ENCODE peak calls at places on chromosomes 5 and 9, in ten cellular contexts. One of them, this sample, is unnamed.

GRCh38 chr5:97986069-97986468 is 787.4 kb upstream of the RGMB start:
- DNase-seq in glutamatergic neuron: no peak
- DNase-seq in MM.1S: no peak
- DNase-seq in astrocyte of the spinal cord: peak
- DNase-seq in right atrium auricular region: no peak
- DNase-seq in H9: peak
- DNase-seq in fibroblast of lung: peak
- DNase-seq in RWPE2: no peak
- DNase-seq in bronchial epithelial cell: peak
- DNase-seq in GM06990: no peak
- DNase-seq in this sample: no peak

GRCh38 chr9:28491121-28491520 is 917.8 kb upstream of the C9orf72 start:
- DNase-seq in glutamatergic neuron: no peak
- DNase-seq in MM.1S: no peak
- DNase-seq in astrocyte of the spinal cord: no peak
- DNase-seq in right atrium auricular region: no peak
- DNase-seq in H9: no peak
- DNase-seq in fibroblast of lung: no peak
- DNase-seq in RWPE2: no peak
- DNase-seq in bronchial epithelial cell: no peak
- DNase-seq in GM06990: no peak
- DNase-seq in this sample: no peak

GRCh38 chr9:95666785-95667155 is 150.0 kb upstream of the PTCH1 start:
- DNase-seq in glutamatergic neuron: no peak
- DNase-seq in MM.1S: no peak
- DNase-seq in astrocyte of the spinal cord: no peak
- DNase-seq in right atrium auricular region: no peak
- DNase-seq in H9: no peak
- DNase-seq in fibroblast of lung: no peak
- DNase-seq in RWPE2: no peak
- DNase-seq in bronchial epithelial cell: no peak
- DNase-seq in GM06990: no peak
- DNase-seq in this sample: no peak

GRCh38 chr9:90344013-90344412 is 298.6 kb downstream of the DIRAS2 start:
- DNase-seq in glutamatergic neuron: no peak
- DNase-seq in MM.1S: no peak
- DNase-seq in astrocyte of the spinal cord: peak
- DNase-seq in right atrium auricular region: no peak
- DNase-seq in H9: no peak
- DNase-seq in fibroblast of lung: no peak
- DNase-seq in RWPE2: no peak
- DNase-seq in bronchial epithelial cell: peak
- DNase-seq in GM06990: no peak
- DNase-seq in this sample: no peak

GRCh38 chr5:56669534-56670483 is 145.5 kb upstream of the MAP3K1 start:
- DNase-seq in glutamatergic neuron: no peak
- DNase-seq in MM.1S: peak
- DNase-seq in astrocyte of the spinal cord: no peak
- DNase-seq in right atrium auricular region: peak
- DNase-seq in H9: peak
- DNase-seq in fibroblast of lung: peak
- DNase-seq in RWPE2: no peak
- DNase-seq in bronchial epithelial cell: peak
- DNase-seq in GM06990: peak
- DNase-seq in this sample: no peak

GRCh38 chr9:117725426-117725887 is 21.3 kb downstream of the TLR4 start:
- DNase-seq in glutamatergic neuron: no peak
- DNase-seq in MM.1S: no peak
- DNase-seq in astrocyte of the spinal cord: no peak
- DNase-seq in right atrium auricular region: no peak
- DNase-seq in H9: no peak
- DNase-seq in fibroblast of lung: no peak
- DNase-seq in RWPE2: no peak
- DNase-seq in bronchial epithelial cell: no peak
- DNase-seq in GM06990: no peak
- DNase-seq in this sample: no peak

GRCh38 chr5:73446631-73447233 is 1.8 kb downstream of the FOXD1 start:
- DNase-seq in glutamatergic neuron: peak
- DNase-seq in MM.1S: peak
- DNase-seq in astrocyte of the spinal cord: peak
- DNase-seq in right atrium auricular region: no peak
- DNase-seq in H9: no peak
- DNase-seq in fibroblast of lung: peak
- DNase-seq in RWPE2: no peak
- DNase-seq in bronchial epithelial cell: no peak
- DNase-seq in GM06990: no peak
- DNase-seq in this sample: no peak

GRCh38 chr5:171990713-171991015 is 15.8 kb downstream of the FBXW11 start:
- DNase-seq in glutamatergic neuron: no peak
- DNase-seq in MM.1S: no peak
- DNase-seq in astrocyte of the spinal cord: no peak
- DNase-seq in right atrium auricular region: no peak
- DNase-seq in H9: no peak
- DNase-seq in fibroblast of lung: no peak
- DNase-seq in RWPE2: no peak
- DNase-seq in bronchial epithelial cell: no peak
- DNase-seq in GM06990: no peak
- DNase-seq in this sample: no peak

GRCh38 chr5:87645241-87645640 is 232.5 kb upstream of the CCNH start:
- DNase-seq in glutamatergic neuron: no peak
- DNase-seq in MM.1S: no peak
- DNase-seq in astrocyte of the spinal cord: no peak
- DNase-seq in right atrium auricular region: no peak
- DNase-seq in H9: no peak
- DNase-seq in fibroblast of lung: no peak
- DNase-seq in RWPE2: no peak
- DNase-seq in bronchial epithelial cell: no peak
- DNase-seq in GM06990: no peak
- DNase-seq in this sample: no peak

GRCh38 chr5:98416541-98416940 is 356.9 kb upstream of the RGMB start:
- DNase-seq in glutamatergic neuron: no peak
- DNase-seq in MM.1S: no peak
- DNase-seq in astrocyte of the spinal cord: peak
- DNase-seq in right atrium auricular region: no peak
- DNase-seq in H9: no peak
- DNase-seq in fibroblast of lung: peak
- DNase-seq in RWPE2: no peak
- DNase-seq in bronchial epithelial cell: peak
- DNase-seq in GM06990: no peak
- DNase-seq in this sample: no peak

GRCh38 chr5:145936401-145937131 is at the start of gene SH3RF2:
- DNase-seq in glutamatergic neuron: peak
- DNase-seq in MM.1S: no peak
- DNase-seq in astrocyte of the spinal cord: peak
- DNase-seq in right atrium auricular region: no peak
- DNase-seq in H9: peak
- DNase-seq in fibroblast of lung: peak
- DNase-seq in RWPE2: peak
- DNase-seq in bronchial epithelial cell: peak
- DNase-seq in GM06990: no peak
- DNase-seq in this sample: no peak

GRCh38 chr5:80782626-80783025 is 127.8 kb upstream of the DHFR start:
- DNase-seq in glutamatergic neuron: no peak
- DNase-seq in MM.1S: no peak
- DNase-seq in astrocyte of the spinal cord: no peak
- DNase-seq in right atrium auricular region: no peak
- DNase-seq in H9: no peak
- DNase-seq in fibroblast of lung: no peak
- DNase-seq in RWPE2: no peak
- DNase-seq in bronchial epithelial cell: peak
- DNase-seq in GM06990: no peak
- DNase-seq in this sample: no peak

GRCh38 chr9:135139366-135139965 is 52.0 kb downstream of the OLFM1 start:
- DNase-seq in glutamatergic neuron: no peak
- DNase-seq in MM.1S: no peak
- DNase-seq in astrocyte of the spinal cord: no peak
- DNase-seq in right atrium auricular region: no peak
- DNase-seq in H9: no peak
- DNase-seq in fibroblast of lung: no peak
- DNase-seq in RWPE2: no peak
- DNase-seq in bronchial epithelial cell: no peak
- DNase-seq in GM06990: no peak
- DNase-seq in this sample: no peak

GRCh38 chr5:151127926-151128325 is 29.7 kb downstream of the ANXA6 start:
- DNase-seq in glutamatergic neuron: no peak
- DNase-seq in MM.1S: no peak
- DNase-seq in astrocyte of the spinal cord: no peak
- DNase-seq in right atrium auricular region: no peak
- DNase-seq in H9: no peak
- DNase-seq in fibroblast of lung: no peak
- DNase-seq in RWPE2: no peak
- DNase-seq in bronchial epithelial cell: no peak
- DNase-seq in GM06990: no peak
- DNase-seq in this sample: no peak

GRCh38 chr9:10252174-10252573 is 360.6 kb downstream of the PTPRD start:
- DNase-seq in glutamatergic neuron: no peak
- DNase-seq in MM.1S: no peak
- DNase-seq in astrocyte of the spinal cord: no peak
- DNase-seq in right atrium auricular region: no peak
- DNase-seq in H9: no peak
- DNase-seq in fibroblast of lung: no peak
- DNase-seq in RWPE2: no peak
- DNase-seq in bronchial epithelial cell: peak
- DNase-seq in GM06990: no peak
- DNase-seq in this sample: no peak

GRCh38 chr5:66554211-66554610 is 42.0 kb upstream of the MAST4 start:
- DNase-seq in glutamatergic neuron: no peak
- DNase-seq in MM.1S: peak
- DNase-seq in astrocyte of the spinal cord: peak
- DNase-seq in right atrium auricular region: no peak
- DNase-seq in H9: no peak
- DNase-seq in fibroblast of lung: no peak
- DNase-seq in RWPE2: no peak
- DNase-seq in bronchial epithelial cell: peak
- DNase-seq in GM06990: peak
- DNase-seq in this sample: no peak

DNA sequence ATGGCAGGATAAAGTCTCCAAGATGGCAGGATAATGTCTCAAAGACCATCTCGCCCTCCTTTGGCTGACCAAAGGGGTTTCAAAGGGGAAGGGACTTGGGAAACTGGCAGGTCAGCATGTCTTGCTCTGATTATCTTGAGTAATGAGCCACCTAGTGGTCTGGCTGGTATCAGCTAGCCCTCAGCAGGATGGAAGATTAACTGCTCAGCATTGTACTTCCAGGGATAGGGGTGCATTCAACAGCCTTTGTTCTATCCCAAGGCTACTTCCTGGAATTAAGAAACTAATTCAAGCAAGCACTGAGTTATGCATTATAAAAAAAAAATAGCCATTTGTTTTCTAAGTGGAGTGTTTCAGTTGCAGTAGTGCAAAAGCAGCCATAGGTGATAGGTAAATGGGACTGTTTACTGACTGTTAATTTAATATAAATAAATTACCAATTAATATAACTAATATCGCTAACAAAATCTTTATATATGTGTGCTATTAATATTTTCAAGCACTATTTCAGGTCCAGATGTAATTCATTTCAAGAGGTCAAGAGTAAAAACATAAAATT is 555.5 kb downstream of the CDH9 start:
- DNase-seq in glutamatergic neuron: peak
- DNase-seq in MM.1S: peak
- DNase-seq in astrocyte of the spinal cord: peak
- DNase-seq in right atrium auricular region: no peak
- DNase-seq in H9: peak
- DNase-seq in fibroblast of lung: no peak
- DNase-seq in RWPE2: no peak
- DNase-seq in bronchial epithelial cell: peak
- DNase-seq in GM06990: no peak
- DNase-seq in this sample: no peak
- TF ChIP-seq CTCF in glutamatergic neuron: peak
- TF ChIP-seq CTCF in MM.1S: peak
- TF ChIP-seq CTCF in astrocyte of the spinal cord: peak
- TF ChIP-seq CTCF in right atrium auricular region: peak
- TF ChIP-seq CTCF in H9: peak
- TF ChIP-seq CTCF in fibroblast of lung: no peak
- TF ChIP-seq CTCF in RWPE2: peak
- TF ChIP-seq CTCF in bronchial epithelial cell: peak
- TF ChIP-seq CTCF in GM06990: peak
- TF ChIP-seq CTCF in this sample: no peak

DNA sequence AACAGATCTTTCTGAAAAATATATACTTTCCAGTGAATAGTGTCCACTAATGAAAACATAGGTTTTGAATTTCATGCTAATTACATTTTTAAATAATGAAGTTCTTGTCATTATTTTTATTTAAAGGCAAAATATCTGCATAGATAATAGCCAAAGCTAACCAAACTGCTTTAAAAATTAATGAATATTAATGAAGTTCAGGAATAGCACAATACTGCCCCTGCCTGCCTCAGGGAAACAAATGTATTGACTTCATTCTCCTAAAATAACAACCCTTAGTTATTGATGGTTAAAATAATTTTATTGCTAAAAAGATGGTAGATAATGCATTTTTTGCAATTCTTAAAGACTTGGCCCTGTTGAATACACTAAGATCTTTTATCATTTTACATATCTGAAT is 103.6 kb upstream of the SSBP2 start:
- DNase-seq in glutamatergic neuron: no peak
- DNase-seq in MM.1S: peak
- DNase-seq in astrocyte of the spinal cord: no peak
- DNase-seq in right atrium auricular region: no peak
- DNase-seq in H9: no peak
- DNase-seq in fibroblast of lung: peak
- DNase-seq in RWPE2: no peak
- DNase-seq in bronchial epithelial cell: no peak
- DNase-seq in GM06990: no peak
- DNase-seq in this sample: no peak
- TF ChIP-seq CTCF in glutamatergic neuron: peak
- TF ChIP-seq CTCF in MM.1S: peak
- TF ChIP-seq CTCF in astrocyte of the spinal cord: peak
- TF ChIP-seq CTCF in right atrium auricular region: no peak
- TF ChIP-seq CTCF in H9: peak
- TF ChIP-seq CTCF in fibroblast of lung: no peak
- TF ChIP-seq CTCF in RWPE2: peak
- TF ChIP-seq CTCF in bronchial epithelial cell: no peak
- TF ChIP-seq CTCF in GM06990: peak
- TF ChIP-seq CTCF in this sample: no peak

GRCh38 chr5:76576468-76576867 is 46.7 kb downstream of the F2RL2 start:
- DNase-seq in glutamatergic neuron: no peak
- DNase-seq in MM.1S: no peak
- DNase-seq in astrocyte of the spinal cord: no peak
- DNase-seq in right atrium auricular region: no peak
- DNase-seq in H9: no peak
- DNase-seq in fibroblast of lung: peak
- DNase-seq in RWPE2: no peak
- DNase-seq in bronchial epithelial cell: no peak
- DNase-seq in GM06990: no peak
- DNase-seq in this sample: no peak

GRCh38 chr5:76571595-76571994 is 51.6 kb downstream of the F2RL2 start:
- DNase-seq in glutamatergic neuron: no peak
- DNase-seq in MM.1S: no peak
- DNase-seq in astrocyte of the spinal cord: no peak
- DNase-seq in right atrium auricular region: no peak
- DNase-seq in H9: no peak
- DNase-seq in fibroblast of lung: no peak
- DNase-seq in RWPE2: no peak
- DNase-seq in bronchial epithelial cell: no peak
- DNase-seq in GM06990: no peak
- DNase-seq in this sample: no peak
- TF ChIP-seq CTCF in glutamatergic neuron: peak
- TF ChIP-seq CTCF in MM.1S: peak
- TF ChIP-seq CTCF in astrocyte of the spinal cord: no peak
- TF ChIP-seq CTCF in right atrium auricular region: no peak
- TF ChIP-seq CTCF in H9: peak
- TF ChIP-seq CTCF in fibroblast of lung: no peak
- TF ChIP-seq CTCF in RWPE2: peak
- TF ChIP-seq CTCF in bronchial epithelial cell: no peak
- TF ChIP-seq CTCF in GM06990: peak
- TF ChIP-seq CTCF in this sample: no peak

GRCh38 chr9:132651259-132651658 is 18.5 kb downstream of the DDX31 start:
- DNase-seq in glutamatergic neuron: peak
- DNase-seq in MM.1S: peak
- DNase-seq in astrocyte of the spinal cord: peak
- DNase-seq in right atrium auricular region: no peak
- DNase-seq in H9: no peak
- DNase-seq in fibroblast of lung: peak
- DNase-seq in RWPE2: no peak
- DNase-seq in bronchial epithelial cell: peak
- DNase-seq in GM06990: no peak
- DNase-seq in this sample: peak
- TF ChIP-seq CTCF in glutamatergic neuron: peak
- TF ChIP-seq CTCF in MM.1S: peak
- TF ChIP-seq CTCF in astrocyte of the spinal cord: peak
- TF ChIP-seq CTCF in right atrium auricular region: no peak
- TF ChIP-seq CTCF in H9: peak
- TF ChIP-seq CTCF in fibroblast of lung: peak
- TF ChIP-seq CTCF in RWPE2: peak
- TF ChIP-seq CTCF in bronchial epithelial cell: peak
- TF ChIP-seq CTCF in GM06990: peak
- TF ChIP-seq CTCF in this sample: peak

This sample was measured in AG09319.